ENCODE peak calls at places on chromosome 7, in four cellular contexts. One of them, this sample, is unnamed.

GRCh38 chr7:1593091-1593866 is 23.4 kb upstream of the PSMG3 start:
- DNase-seq in effector CD4-positive, alpha-beta T cell: no peak
- DNase-seq in HEK293T: no peak
- DNase-seq in progenitor cell of endocrine pancreas: no peak
- DNase-seq in this sample: no peak

GRCh38 chr7:37822946-37823345 is 25.5 kb upstream of the NME8 start:
- DNase-seq in effector CD4-positive, alpha-beta T cell: no peak
- DNase-seq in HEK293T: no peak
- DNase-seq in progenitor cell of endocrine pancreas: no peak
- DNase-seq in this sample: no peak

GRCh38 chr7:137878333-137878961 is 31.7 kb upstream of the DGKI start:
- DNase-seq in effector CD4-positive, alpha-beta T cell: no peak
- DNase-seq in progenitor cell of endocrine pancreas: no peak
- DNase-seq in HEK293T: no peak
- DNase-seq in this sample: peak

GRCh38 chr7:78226059-78226658 is 427.6 kb downstream of the PHTF2 start:
- DNase-seq in progenitor cell of endocrine pancreas: no peak
- DNase-seq in HEK293T: peak
- DNase-seq in effector CD4-positive, alpha-beta T cell: no peak
- DNase-seq in this sample: peak

GRCh38 chr7:119256446-119257131 is 1016.4 kb upstream of the KCND2 start:
- DNase-seq in HEK293T: no peak
- DNase-seq in progenitor cell of endocrine pancreas: no peak
- DNase-seq in effector CD4-positive, alpha-beta T cell: no peak
- DNase-seq in this sample: no peak

GRCh38 chr7:84729284-84729683 is 457.6 kb downstream of the SEMA3D start:
- DNase-seq in progenitor cell of endocrine pancreas: no peak
- DNase-seq in HEK293T: no peak
- DNase-seq in effector CD4-positive, alpha-beta T cell: no peak
- DNase-seq in this sample: no peak

GRCh38 chr7:114182837-114183236 is 231.8 kb upstream of the FOXP2 start:
- DNase-seq in HEK293T: no peak
- DNase-seq in progenitor cell of endocrine pancreas: no peak
- DNase-seq in effector CD4-positive, alpha-beta T cell: no peak
- DNase-seq in this sample: no peak

GRCh38 chr7:36760856-36761762 is 36.8 kb upstream of the AOAH start:
- DNase-seq in effector CD4-positive, alpha-beta T cell: no peak
- DNase-seq in progenitor cell of endocrine pancreas: no peak
- DNase-seq in HEK293T: no peak
- DNase-seq in this sample: no peak

GRCh38 chr7:157132796-157133195 is 5.9 kb upstream of the UBE3C start:
- DNase-seq in effector CD4-positive, alpha-beta T cell: no peak
- DNase-seq in progenitor cell of endocrine pancreas: no peak
- DNase-seq in HEK293T: no peak
- DNase-seq in this sample: no peak

GRCh38 chr7:116515584-116515983 is 9.3 kb upstream of the CAV1 start:
- DNase-seq in effector CD4-positive, alpha-beta T cell: no peak
- DNase-seq in HEK293T: no peak
- DNase-seq in progenitor cell of endocrine pancreas: no peak
- DNase-seq in this sample: no peak

GRCh38 chr7:22586101-22586805 is 86.3 kb upstream of the STEAP1B start:
- DNase-seq in effector CD4-positive, alpha-beta T cell: no peak
- DNase-seq in HEK293T: no peak
- DNase-seq in progenitor cell of endocrine pancreas: no peak
- DNase-seq in this sample: no peak

GRCh38 chr7:158353606-158354570 is 233.7 kb downstream of the PTPRN2 start:
- DNase-seq in progenitor cell of endocrine pancreas: no peak
- DNase-seq in effector CD4-positive, alpha-beta T cell: no peak
- DNase-seq in HEK293T: peak
- DNase-seq in this sample: peak

GRCh38 chr7:13197501-13197900 is 510.1 kb downstream of the ARL4A start:
- DNase-seq in effector CD4-positive, alpha-beta T cell: no peak
- DNase-seq in progenitor cell of endocrine pancreas: no peak
- DNase-seq in HEK293T: no peak
- DNase-seq in this sample: no peak

GRCh38 chr7:56079450-56080185 is 13.1 kb downstream of the PHKG1 start:
- DNase-seq in progenitor cell of endocrine pancreas: no peak
- DNase-seq in effector CD4-positive, alpha-beta T cell: no peak
- DNase-seq in HEK293T: no peak
- DNase-seq in this sample: peak

GRCh38 chr7:3154881-3155494 is 111.3 kb upstream of the CARD11 start:
- DNase-seq in progenitor cell of endocrine pancreas: no peak
- DNase-seq in HEK293T: peak
- DNase-seq in effector CD4-positive, alpha-beta T cell: peak
- DNase-seq in this sample: peak

GRCh38 chr7:157408258-157409101 is 71.7 kb downstream of the DNAJB6 start:
- DNase-seq in progenitor cell of endocrine pancreas: no peak
- DNase-seq in effector CD4-positive, alpha-beta T cell: no peak
- DNase-seq in HEK293T: no peak
- DNase-seq in this sample: no peak

GRCh38 chr7:142884285-142884637 is 1.3 kb downstream of the TRPV6 start:
- DNase-seq in effector CD4-positive, alpha-beta T cell: no peak
- DNase-seq in HEK293T: no peak
- DNase-seq in progenitor cell of endocrine pancreas: no peak
- DNase-seq in this sample: no peak

GRCh38 chr7:101315336-101315735 is 6.3 kb downstream of the IFT22 start:
- DNase-seq in progenitor cell of endocrine pancreas: no peak
- DNase-seq in HEK293T: no peak
- DNase-seq in effector CD4-positive, alpha-beta T cell: peak
- DNase-seq in this sample: peak

GRCh38 chr7:64494912-64495461 is 67.9 kb downstream of the ZNF680 start:
- DNase-seq in HEK293T: no peak
- DNase-seq in progenitor cell of endocrine pancreas: no peak
- DNase-seq in effector CD4-positive, alpha-beta T cell: no peak
- DNase-seq in this sample: no peak

GRCh38 chr7:149800169-149800555 is 26.8 kb upstream of the ZNF467 start:
- DNase-seq in effector CD4-positive, alpha-beta T cell: no peak
- DNase-seq in progenitor cell of endocrine pancreas: no peak
- DNase-seq in HEK293T: no peak
- DNase-seq in this sample: no peak

GRCh38 chr7:18064242-18064838 is 36.7 kb upstream of the PRPS1L1 start:
- DNase-seq in HEK293T: peak
- DNase-seq in effector CD4-positive, alpha-beta T cell: no peak
- DNase-seq in progenitor cell of endocrine pancreas: no peak
- DNase-seq in this sample: peak

GRCh38 chr7:139623518-139623917 is 100.0 kb downstream of the CLEC2L start:
- DNase-seq in HEK293T: no peak
- DNase-seq in progenitor cell of endocrine pancreas: no peak
- DNase-seq in effector CD4-positive, alpha-beta T cell: no peak
- DNase-seq in this sample: no peak

GRCh38 chr7:12893292-12893691 is 205.9 kb downstream of the ARL4A start:
- DNase-seq in progenitor cell of endocrine pancreas: no peak
- DNase-seq in HEK293T: no peak
- DNase-seq in effector CD4-positive, alpha-beta T cell: no peak
- DNase-seq in this sample: no peak

GRCh38 chr7:122310119-122311021 is 5.8 kb upstream of the FEZF1 start:
- DNase-seq in progenitor cell of endocrine pancreas: no peak
- DNase-seq in effector CD4-positive, alpha-beta T cell: no peak
- DNase-seq in HEK293T: no peak
- DNase-seq in this sample: peak

GRCh38 chr7:85104432-85105205 is 82.2 kb downstream of the SEMA3D start:
- DNase-seq in progenitor cell of endocrine pancreas: no peak
- DNase-seq in effector CD4-positive, alpha-beta T cell: no peak
- DNase-seq in HEK293T: no peak
- DNase-seq in this sample: no peak

GRCh38 chr7:158821173-158822021 is 7.9 kb downstream of the ESYT2 start:
- DNase-seq in effector CD4-positive, alpha-beta T cell: no peak
- DNase-seq in progenitor cell of endocrine pancreas: no peak
- DNase-seq in HEK293T: no peak
- DNase-seq in this sample: peak

GRCh38 chr7:92781117-92781720 is 55.2 kb downstream of the CDK6 start:
- DNase-seq in effector CD4-positive, alpha-beta T cell: no peak
- DNase-seq in HEK293T: no peak
- DNase-seq in progenitor cell of endocrine pancreas: no peak
- DNase-seq in this sample: no peak

GRCh38 chr7:8418627-8419245 is 14.7 kb upstream of the NXPH1 start:
- DNase-seq in HEK293T: peak
- DNase-seq in progenitor cell of endocrine pancreas: no peak
- DNase-seq in effector CD4-positive, alpha-beta T cell: peak
- DNase-seq in this sample: peak

GRCh38 chr7:70660819-70661191 is 471.1 kb upstream of the GALNT17 start:
- DNase-seq in effector CD4-positive, alpha-beta T cell: no peak
- DNase-seq in HEK293T: no peak
- DNase-seq in progenitor cell of endocrine pancreas: no peak
- DNase-seq in this sample: no peak

GRCh38 chr7:96308253-96308949 is 13.5 kb downstream of the SLC25A13 start:
- DNase-seq in effector CD4-positive, alpha-beta T cell: no peak
- DNase-seq in HEK293T: no peak
- DNase-seq in progenitor cell of endocrine pancreas: no peak
- DNase-seq in this sample: peak

GRCh38 chr7:12458520-12459131 is 55.0 kb upstream of the VWDE start:
- DNase-seq in HEK293T: peak
- DNase-seq in effector CD4-positive, alpha-beta T cell: no peak
- DNase-seq in progenitor cell of endocrine pancreas: no peak
- DNase-seq in this sample: peak

GRCh38 chr7:124754576-124755264 is 10.9 kb downstream of the GPR37 start:
- DNase-seq in effector CD4-positive, alpha-beta T cell: no peak
- DNase-seq in progenitor cell of endocrine pancreas: no peak
- DNase-seq in HEK293T: no peak
- DNase-seq in this sample: no peak

GRCh38 chr7:30104134-30104533 is 30.7 kb upstream of the MTURN start:
- DNase-seq in effector CD4-positive, alpha-beta T cell: no peak
- DNase-seq in progenitor cell of endocrine pancreas: no peak
- DNase-seq in HEK293T: no peak
- DNase-seq in this sample: no peak

This sample was measured in mesendoderm.